ENCODE peak calls at places on chromosomes 1 and 21, in four cellular contexts. D is NCI-H82, T is PC-9, Z is left lung. K is an unnamed sample.
A peak's percentile ranks its signal among the peaks of the same experiment; 100 is the strongest.

GRCh38 chr21:37808261-37808660 is 108.0 kb downstream of the KCNJ6 start:
- DNase-seq in Z (no peak), D (no peak), T (no peak), K (no peak)

GRCh38 chr1:55257958-55258357 is 42.8 kb upstream of the USP24 start:
- DNase-seq in D (no peak), Z (no peak), T (no peak), K (no peak)

GRCh38 chr1:16166117-16166516 is 10.2 kb upstream of the EPHA2 start:
- DNase-seq in Z (no peak), T (no peak), D (no peak), K (no peak)

GRCh38 chr1:94937820-94938219 is 10.9 kb upstream of the CNN3 start:
- DNase-seq in Z (no peak), D (no peak), T (peak; percentile 45), K (no peak)

GRCh38 chr1:30812093-30812492 is 54.5 kb upstream of the LAPTM5 start:
- DNase-seq in T (no peak), Z (no peak), D (peak; percentile 50), K (no peak)

GRCh38 chr1:208047476-208047934 is 136.6 kb upstream of the CD34 start:
- DNase-seq in Z (peak; percentile 67), D (no peak), T (no peak), K (no peak)

GRCh38 chr1:51518033-51518729 is 885 bp downstream of the EPS15 start:
- DNase-seq in D (peak; percentile 68), Z (peak; percentile 53), T (peak; percentile 75), K (peak; percentile 77)

GRCh38 chr21:21622460-21623234 is 624.4 kb downstream of the NCAM2 start:
- DNase-seq in Z (no peak), T (no peak), D (no peak), K (no peak)

GRCh38 chr1:208252126-208252853 is 8.1 kb upstream of the PLXNA2 start:
- DNase-seq in D (peak; percentile 81), Z (no peak), T (no peak), K (peak; percentile 36)

GRCh38 chr1:155847823-155848529 is 9.0 kb downstream of the GON4L start:
- DNase-seq in T (no peak), D (no peak), Z (no peak), K (no peak)

GRCh38 chr1:9121891-9122409 is 7.0 kb downstream of the GPR157 start:
- DNase-seq in T (no peak), D (no peak), Z (no peak), K (no peak)

GRCh38 chr1:180909005-180909414 is 3.7 kb upstream of the KIAA1614 start:
- DNase-seq in Z (no peak), T (no peak), D (no peak), K (no peak)

GRCh38 chr1:159007734-159008133 is 2.0 kb upstream of the IFI16 start:
- DNase-seq in Z (no peak), T (no peak), D (no peak), K (no peak)

GRCh38 chr21:46393451-46393940 is 65.2 kb upstream of the DIP2A start:
- DNase-seq in Z (no peak), T (no peak), D (no peak), K (no peak)

GRCh38 chr1:29772584-29772983 is 536.3 kb downstream of the PTPRU start:
- DNase-seq in T (no peak), Z (no peak), D (no peak), K (no peak)

GRCh38 chr1:219660666-219661463 is 48.0 kb upstream of the ZC3H11B start:
- DNase-seq in T (no peak), D (peak; percentile 67), Z (peak; percentile 86), K (peak; percentile 96)